ENCODE peak calls at places on chromosome 1, in seven cellular contexts. X, H, W, L, Y, Z and Q are unnamed samples.

GRCh38 chr1:62325076-62325475 is 5.8 kb upstream of the KANK4 start:
- DNase-seq in X (no peak), H (no peak), W (no peak), L (no peak), Y (no peak), Z (no peak), Q (no peak)

GRCh38 chr1:59532102-59532501 is 235.2 kb downstream of the FGGY start:
- DNase-seq in X (no peak), H (no peak), W (no peak), L (no peak), Y (no peak), Z (no peak), Q (no peak)

GRCh38 chr1:28129150-28129549 is 40.7 kb upstream of the EYA3 start:
- DNase-seq in X (peak), H (peak), W (no peak), L (no peak), Y (no peak), Z (no peak), Q (no peak)

GRCh38 chr1:155219592-155220031 is 11.1 kb downstream of the MTX1 start:
- DNase-seq in X (peak), H (no peak), W (no peak), L (no peak), Y (no peak), Z (no peak), Q (peak)

GRCh38 chr1:220458936-220459335 is 69.0 kb upstream of the MARK1 start:
- DNase-seq in X (peak), H (no peak), W (no peak), L (no peak), Y (no peak), Z (no peak), Q (no peak)

GRCh38 chr1:184769241-184769640 is 14.6 kb upstream of the EDEM3 start:
- DNase-seq in X (no peak), H (no peak), W (no peak), L (no peak), Y (no peak), Z (no peak), Q (no peak)

GRCh38 chr1:187696092-187696491 is 867.3 kb downstream of the PLA2G4A start:
- DNase-seq in X (no peak), H (no peak), W (no peak), L (no peak), Y (no peak), Z (no peak), Q (peak)

GRCh38 chr1:97668945-97669344 is 251.9 kb downstream of the DPYD start:
- DNase-seq in X (peak), H (peak), W (no peak), L (peak), Y (no peak), Z (no peak), Q (peak)

GRCh38 chr1:74689800-74690696 is 16.5 kb upstream of the ERICH3 start:
- DNase-seq in X (peak), H (peak), W (peak), L (peak), Y (peak), Z (peak), Q (peak)

GRCh38 chr1:168468822-168469221 is 75.0 kb downstream of the XCL2 start:
- DNase-seq in X (no peak), H (no peak), W (no peak), L (no peak), Y (no peak), Z (no peak), Q (peak)

GRCh38 chr1:160519542-160520435 is 3.3 kb downstream of the SLAMF6 start:
- DNase-seq in X (no peak), H (peak), W (no peak), L (peak), Y (peak), Z (peak), Q (no peak)

GRCh38 chr1:229004227-229004833 is 266.6 kb upstream of the RAB4A start:
- DNase-seq in X (no peak), H (no peak), W (no peak), L (no peak), Y (no peak), Z (no peak), Q (no peak)

GRCh38 chr1:203177471-203178039 is 1.9 kb upstream of the MYBPH start:
- DNase-seq in X (no peak), H (peak), W (no peak), L (no peak), Y (no peak), Z (no peak), Q (no peak)

GRCh38 chr1:75203415-75204277 is 69.5 kb downstream of the LHX8 start:
- DNase-seq in X (peak), H (peak), W (peak), L (peak), Y (no peak), Z (no peak), Q (peak)

GRCh38 chr1:230807551-230808267 is 60.5 kb downstream of the CAPN9 start:
- DNase-seq in X (no peak), H (no peak), W (no peak), L (no peak), Y (no peak), Z (no peak), Q (no peak)

GRCh38 chr1:156140879-156141707 is 12.3 kb upstream of the SEMA4A start:
- DNase-seq in X (peak), H (no peak), W (peak), L (no peak), Y (peak), Z (no peak), Q (no peak)

GRCh38 chr1:51329443-51330325 is 678 bp downstream of the TTC39A start:
- DNase-seq in X (no peak), H (no peak), W (peak), L (no peak), Y (no peak), Z (no peak), Q (no peak)

GRCh38 chr1:180194546-180195207 is 35.4 kb upstream of the LHX4 start:
- DNase-seq in X (no peak), H (no peak), W (no peak), L (no peak), Y (no peak), Z (no peak), Q (peak)

GRCh38 chr1:159436469-159436868 is 3.1 kb upstream of the OR10J1 start:
- DNase-seq in X (no peak), H (no peak), W (no peak), L (no peak), Y (no peak), Z (no peak), Q (no peak)

GRCh38 chr1:229258031-229258850 is 12.7 kb upstream of the RAB4A start:
- DNase-seq in X (peak), H (peak), W (peak), L (peak), Y (peak), Z (peak), Q (peak)

GRCh38 chr1:114479134-114479533 is 31.9 kb downstream of the TRIM33 start:
- DNase-seq in X (no peak), H (no peak), W (no peak), L (no peak), Y (no peak), Z (no peak), Q (no peak)

GRCh38 chr1:91876040-91876470 is 9.9 kb downstream of the TGFBR3 start:
- DNase-seq in X (no peak), H (no peak), W (no peak), L (no peak), Y (peak), Z (no peak), Q (no peak)

GRCh38 chr1:24949331-24949881 is 19.3 kb upstream of the RUNX3 start:
- DNase-seq in X (no peak), H (peak), W (no peak), L (no peak), Y (no peak), Z (no peak), Q (no peak)

GRCh38 chr1:3453891-3454810 is at the start of gene ARHGEF16:
- DNase-seq in X (peak), H (peak), W (peak), L (peak), Y (peak), Z (peak), Q (peak)

GRCh38 chr1:180845352-180845751 is 67.3 kb upstream of the KIAA1614 start:
- DNase-seq in X (no peak), H (no peak), W (no peak), L (no peak), Y (no peak), Z (no peak), Q (no peak)

GRCh38 chr1:109091196-109092193 is 931 bp downstream of the TMEM167B start:
- DNase-seq in X (peak), H (peak), W (no peak), L (no peak), Y (peak), Z (no peak), Q (no peak)

GRCh38 chr1:168114845-168115244 is 21.9 kb downstream of the GPR161 start:
- DNase-seq in X (no peak), H (no peak), W (no peak), L (no peak), Y (no peak), Z (no peak), Q (peak)

GRCh38 chr1:5831600-5832335 is 160.5 kb downstream of the NPHP4 start:
- DNase-seq in X (no peak), H (no peak), W (no peak), L (no peak), Y (no peak), Z (no peak), Q (peak)

GRCh38 chr1:17143760-17144159 is 24.5 kb upstream of the PADI2 start:
- DNase-seq in X (no peak), H (no peak), W (no peak), L (no peak), Y (no peak), Z (no peak), Q (no peak)

GRCh38 chr1:5980314-5981008 is 11.8 kb downstream of the NPHP4 start:
- DNase-seq in X (peak), H (peak), W (no peak), L (no peak), Y (no peak), Z (no peak), Q (no peak)

GRCh38 chr1:54885863-54886723 is 902 bp downstream of the DHCR24 start:
- DNase-seq in X (peak), H (peak), W (peak), L (peak), Y (peak), Z (no peak), Q (peak)

GRCh38 chr1:2834741-2835564 is 33.5 kb upstream of the TTC34 start:
- DNase-seq in X (no peak), H (no peak), W (no peak), L (no peak), Y (no peak), Z (no peak), Q (no peak)

GRCh38 chr1:226761322-226761721 is 22.2 kb upstream of the ITPKB start:
- DNase-seq in X (no peak), H (no peak), W (no peak), L (no peak), Y (no peak), Z (no peak), Q (no peak)

GRCh38 chr1:151972533-151973270 is 21.0 kb downstream of the S100A10 start:
- DNase-seq in X (peak), H (peak), W (no peak), L (no peak), Y (peak), Z (no peak), Q (peak)

GRCh38 chr1:31575373-31576140 is 758 bp upstream of the TINAGL1 start:
- DNase-seq in X (no peak), H (peak), W (no peak), L (no peak), Y (no peak), Z (no peak), Q (no peak)

GRCh38 chr1:36968730-36969129 is 65.6 kb downstream of the GRIK3 start:
- DNase-seq in X (no peak), H (no peak), W (peak), L (no peak), Y (no peak), Z (no peak), Q (peak)

GRCh38 chr1:225866061-225866844 is 15.9 kb downstream of the TMEM63A start:
- DNase-seq in X (no peak), H (peak), W (no peak), L (peak), Y (peak), Z (peak), Q (no peak)